ENCODE peak calls at places on chromosomes 4 and X, in nine cellular contexts. One of them, this sample, is unnamed.

GRCh38 chr4:38273369-38273768 is 313.2 kb downstream of the PTTG2 start:
- DNase-seq in transverse colon: no peak
- DNase-seq in activated gamma-delta T cell treated with Interleukin-2 at 50 U/mL for 16 hours: no peak
- DNase-seq in GOT3: no peak
- DNase-seq in SK-N-SH: no peak
- DNase-seq in frontal cortex: no peak
- DNase-seq in Panc1: no peak
- DNase-seq in D341Med: no peak
- DNase-seq in NCI-H510A: no peak
- DNase-seq in this sample: no peak

GRCh38 chrX:41912922-41913321 is 10.4 kb downstream of the CASK start:
- DNase-seq in transverse colon: no peak
- DNase-seq in activated gamma-delta T cell treated with Interleukin-2 at 50 U/mL for 16 hours: no peak
- DNase-seq in GOT3: no peak
- DNase-seq in SK-N-SH: no peak
- DNase-seq in frontal cortex: no peak
- DNase-seq in Panc1: no peak
- DNase-seq in D341Med: no peak
- DNase-seq in NCI-H510A: no peak
- DNase-seq in this sample: no peak

GRCh38 chr4:101163936-101164335 is 183.4 kb downstream of the PPP3CA start:
- DNase-seq in transverse colon: no peak
- DNase-seq in activated gamma-delta T cell treated with Interleukin-2 at 50 U/mL for 16 hours: no peak
- DNase-seq in GOT3: no peak
- DNase-seq in SK-N-SH: no peak
- DNase-seq in frontal cortex: no peak
- DNase-seq in Panc1: no peak
- DNase-seq in D341Med: no peak
- DNase-seq in NCI-H510A: no peak
- DNase-seq in this sample: no peak

GRCh38 chr4:70938087-70938486 is 35.9 kb downstream of the MOB1B start:
- DNase-seq in transverse colon: no peak
- DNase-seq in activated gamma-delta T cell treated with Interleukin-2 at 50 U/mL for 16 hours: no peak
- DNase-seq in GOT3: no peak
- DNase-seq in SK-N-SH: peak
- DNase-seq in frontal cortex: no peak
- DNase-seq in Panc1: no peak
- DNase-seq in D341Med: no peak
- DNase-seq in NCI-H510A: no peak
- DNase-seq in this sample: no peak

GRCh38 chrX:16869393-16870094 is 618 bp downstream of the RBBP7 start:
- DNase-seq in transverse colon: peak
- DNase-seq in activated gamma-delta T cell treated with Interleukin-2 at 50 U/mL for 16 hours: peak
- DNase-seq in GOT3: no peak
- DNase-seq in SK-N-SH: peak
- DNase-seq in frontal cortex: peak
- DNase-seq in Panc1: no peak
- DNase-seq in D341Med: peak
- DNase-seq in NCI-H510A: peak
- DNase-seq in this sample: peak

GRCh38 chrX:123121241-123121640 is 62.8 kb upstream of the GRIA3 start:
- DNase-seq in transverse colon: no peak
- DNase-seq in activated gamma-delta T cell treated with Interleukin-2 at 50 U/mL for 16 hours: no peak
- DNase-seq in GOT3: no peak
- DNase-seq in SK-N-SH: no peak
- DNase-seq in frontal cortex: no peak
- DNase-seq in Panc1: no peak
- DNase-seq in D341Med: no peak
- DNase-seq in NCI-H510A: no peak
- DNase-seq in this sample: no peak

GRCh38 chrX:53049127-53049517 is 533 bp downstream of the GPR173 start:
- DNase-seq in transverse colon: no peak
- DNase-seq in activated gamma-delta T cell treated with Interleukin-2 at 50 U/mL for 16 hours: no peak
- DNase-seq in GOT3: no peak
- DNase-seq in SK-N-SH: no peak
- DNase-seq in frontal cortex: no peak
- DNase-seq in Panc1: no peak
- DNase-seq in D341Med: no peak
- DNase-seq in NCI-H510A: no peak
- DNase-seq in this sample: no peak

GRCh38 chr4:161717084-161717483 is 446.7 kb downstream of the FSTL5 start:
- DNase-seq in transverse colon: no peak
- DNase-seq in activated gamma-delta T cell treated with Interleukin-2 at 50 U/mL for 16 hours: no peak
- DNase-seq in GOT3: no peak
- DNase-seq in SK-N-SH: no peak
- DNase-seq in frontal cortex: no peak
- DNase-seq in Panc1: no peak
- DNase-seq in D341Med: no peak
- DNase-seq in NCI-H510A: no peak
- DNase-seq in this sample: no peak

GRCh38 chr4:60948008-60948407 is 252.1 kb upstream of the ADGRL3 start:
- DNase-seq in transverse colon: no peak
- DNase-seq in activated gamma-delta T cell treated with Interleukin-2 at 50 U/mL for 16 hours: no peak
- DNase-seq in GOT3: no peak
- DNase-seq in SK-N-SH: no peak
- DNase-seq in frontal cortex: no peak
- DNase-seq in Panc1: no peak
- DNase-seq in D341Med: no peak
- DNase-seq in NCI-H510A: no peak
- DNase-seq in this sample: no peak

GRCh38 chr4:138522366-138522765 is 280.2 kb upstream of the SLC7A11 start:
- DNase-seq in transverse colon: no peak
- DNase-seq in activated gamma-delta T cell treated with Interleukin-2 at 50 U/mL for 16 hours: no peak
- DNase-seq in GOT3: no peak
- DNase-seq in SK-N-SH: no peak
- DNase-seq in frontal cortex: no peak
- DNase-seq in Panc1: peak
- DNase-seq in D341Med: peak
- DNase-seq in NCI-H510A: no peak
- DNase-seq in this sample: no peak

GRCh38 chr4:12036450-12036849 is 607.8 kb upstream of the HS3ST1 start:
- DNase-seq in transverse colon: no peak
- DNase-seq in activated gamma-delta T cell treated with Interleukin-2 at 50 U/mL for 16 hours: no peak
- DNase-seq in GOT3: no peak
- DNase-seq in SK-N-SH: no peak
- DNase-seq in frontal cortex: no peak
- DNase-seq in Panc1: no peak
- DNase-seq in D341Med: no peak
- DNase-seq in NCI-H510A: no peak
- DNase-seq in this sample: no peak

GRCh38 chr4:76024007-76024406 is 710 bp upstream of the CXCL10 start:
- DNase-seq in transverse colon: no peak
- DNase-seq in activated gamma-delta T cell treated with Interleukin-2 at 50 U/mL for 16 hours: no peak
- DNase-seq in GOT3: no peak
- DNase-seq in SK-N-SH: no peak
- DNase-seq in frontal cortex: no peak
- DNase-seq in Panc1: no peak
- DNase-seq in D341Med: no peak
- DNase-seq in NCI-H510A: no peak
- DNase-seq in this sample: no peak

GRCh38 chrX:48956728-48957414 is 536 bp downstream of the OTUD5 start:
- DNase-seq in transverse colon: peak
- DNase-seq in activated gamma-delta T cell treated with Interleukin-2 at 50 U/mL for 16 hours: peak
- DNase-seq in GOT3: no peak
- DNase-seq in SK-N-SH: no peak
- DNase-seq in frontal cortex: no peak
- DNase-seq in Panc1: no peak
- DNase-seq in D341Med: peak
- DNase-seq in NCI-H510A: no peak
- DNase-seq in this sample: no peak

GRCh38 chr4:140367738-140368137 is 5.7 kb upstream of the SCOC start:
- DNase-seq in transverse colon: no peak
- DNase-seq in activated gamma-delta T cell treated with Interleukin-2 at 50 U/mL for 16 hours: no peak
- DNase-seq in GOT3: no peak
- DNase-seq in SK-N-SH: no peak
- DNase-seq in frontal cortex: no peak
- DNase-seq in Panc1: no peak
- DNase-seq in D341Med: no peak
- DNase-seq in NCI-H510A: no peak
- DNase-seq in this sample: no peak

GRCh38 chr4:168153596-168154440 is 61.5 kb downstream of the ANXA10 start:
- DNase-seq in transverse colon: peak
- DNase-seq in activated gamma-delta T cell treated with Interleukin-2 at 50 U/mL for 16 hours: peak
- DNase-seq in GOT3: no peak
- DNase-seq in SK-N-SH: peak
- DNase-seq in frontal cortex: no peak
- DNase-seq in Panc1: peak
- DNase-seq in D341Med: peak
- DNase-seq in NCI-H510A: peak
- DNase-seq in this sample: peak

This sample was measured in gastrocnemius medialis.